ENCODE peak calls at places on chromosomes 5 and 9, in four cellular contexts. Z is T-helper 17 cell; A is upper lobe of right lung; U is stimulated activated CD4-positive, alpha-beta T cell treated with anti-CD3 and anti-CD28 coated beads, Interleukin-2, amount 100 ng/mL, for 48 hours. V is an unnamed sample.

GRCh38 chr5:119343766-119344165 is 12.1 kb upstream of the TNFAIP8 start:
- DNase-seq in Z (no peak), A (no peak), U (no peak), V (no peak)

GRCh38 chr9:130453487-130453886 is 8.7 kb downstream of the ASS1 start:
- DNase-seq in Z (no peak), A (no peak), U (no peak), V (no peak)

GRCh38 chr5:33612386-33612785 is 171.6 kb downstream of the TARS1 start:
- DNase-seq in Z (no peak), A (no peak), U (no peak), V (no peak)

GRCh38 chr5:74507596-74507995 is 132.9 kb downstream of the ENC1 start:
- DNase-seq in Z (no peak), A (no peak), U (no peak), V (no peak)

GRCh38 chr5:145943674-145944121 is 7.3 kb downstream of the SH3RF2 start:
- DNase-seq in Z (no peak), A (no peak), U (no peak), V (no peak)

GRCh38 chr9:70044450-70045307 is 1.0 kb downstream of the MAMDC2 start:
- DNase-seq in Z (no peak), A (no peak), U (no peak), V (peak; percentile 79)

GRCh38 chr5:7814816-7815215 is 36.1 kb downstream of the CFAP90 start:
- DNase-seq in Z (no peak), A (peak; percentile 20), U (no peak), V (no peak)

GRCh38 chr9:108219664-108220063 is 636.1 kb downstream of the ACTL7B start:
- DNase-seq in Z (no peak), A (no peak), U (no peak), V (no peak)

GRCh38 chr9:123655681-123656423 is 274.1 kb downstream of the DENND1A start:
- DNase-seq in Z (no peak), A (no peak), U (no peak), V (no peak)

GRCh38 chr9:2083552-2083951 is 68.4 kb downstream of the SMARCA2 start:
- DNase-seq in Z (no peak), A (no peak), U (no peak), V (no peak)

V was measured in left lung.